ENCODE peak calls at places on chromosomes 16 and 17, in five cellular contexts. G, Y, E, R and N are unnamed samples.

GRCh38 chr17:79024901-79025737 is 1.1 kb downstream of the C1QTNF1 start:
- DNase-seq in G (no peak), Y (no peak), E (no peak), R (no peak), N (no peak)

GRCh38 chr16:56355786-56356275 is 69.5 kb downstream of the AMFR start:
- DNase-seq in G (no peak), Y (no peak), E (no peak), R (no peak), N (no peak)

GRCh38 chr16:85424260-85425060 is 188.7 kb upstream of the GSE1 start:
- DNase-seq in G (no peak), Y (no peak), E (no peak), R (no peak), N (no peak)

GRCh38 chr16:3183445-3184139 is 4.4 kb upstream of the OR1F1 start:
- DNase-seq in G (no peak), Y (no peak), E (no peak), R (no peak), N (no peak)

GRCh38 chr16:81394416-81394815 is 50.2 kb upstream of the CMIP start:
- DNase-seq in G (no peak), Y (no peak), E (no peak), R (no peak), N (no peak)

GRCh38 chr17:48522031-48522593 is 8.7 kb downstream of the HOXB1 start:
- DNase-seq in G (no peak), Y (no peak), E (no peak), R (no peak), N (no peak)

GRCh38 chr16:64131423-64131822 is 990.4 kb downstream of the CDH11 start:
- DNase-seq in G (no peak), Y (no peak), E (no peak), R (no peak), N (no peak)

GRCh38 chr17:77753691-77754265 is 204.7 kb upstream of the TNRC6C start:
- DNase-seq in G (no peak), Y (no peak), E (no peak), R (no peak), N (no peak)

GRCh38 chr17:47735139-47735464 is 2.1 kb downstream of the TBX21 start:
- DNase-seq in G (no peak), Y (no peak), E (no peak), R (no peak), N (no peak)

GRCh38 chr16:84450176-84450865 is 54.1 kb downstream of the MEAK7 start:
- DNase-seq in G (no peak), Y (no peak), E (no peak), R (no peak), N (no peak)

GRCh38 chr17:73066148-73066884 is 26.2 kb downstream of the SLC39A11 start:
- DNase-seq in G (no peak), Y (no peak), E (no peak), R (no peak), N (no peak)